ENCODE peak calls at places on chromosome 6, in four cellular contexts. L is ureter; G is HEK293T; W is naive thymus-derived CD4-positive, alpha-beta T cell. K is an unnamed sample.

GRCh38 chr6:16321826-16322225 is 83.4 kb downstream of the GMPR start:
- DNase-seq in L (no peak), G (no peak), W (no peak), K (no peak)

GRCh38 chr6:80366721-80367120 is 260.2 kb downstream of the BCKDHB start:
- DNase-seq in L (no peak), G (no peak), W (no peak), K (no peak)

GRCh38 chr6:42891199-42891722 is 11.8 kb downstream of the RPL7L1 start:
- DNase-seq in L (no peak), G (no peak), W (no peak), K (no peak)

GRCh38 chr6:144285548-144285797 is 338 bp downstream of the UTRN start:
- DNase-seq in L (no peak), G (no peak), W (peak), K (no peak)

GRCh38 chr6:139161169-139161568 is 26.3 kb downstream of the HECA start:
- DNase-seq in L (no peak), G (no peak), W (peak), K (no peak)

GRCh38 chr6:94215614-94216013 is 796.3 kb upstream of the EPHA7 start:
- DNase-seq in L (no peak), G (no peak), W (no peak), K (peak)

GRCh38 chr6:6925391-6926164 is 182.2 kb upstream of the RREB1 start:
- DNase-seq in L (no peak), G (no peak), W (no peak), K (peak)

GRCh38 chr6:118174071-118174470 is 267.0 kb downstream of the SLC35F1 start:
- DNase-seq in L (no peak), G (no peak), W (no peak), K (no peak)

GRCh38 chr6:80196914-80197313 is 90.4 kb downstream of the BCKDHB start:
- DNase-seq in L (no peak), G (no peak), W (no peak), K (no peak)

GRCh38 chr6:57064809-57065208 is 18.3 kb downstream of the KIAA1586 start:
- DNase-seq in L (no peak), G (no peak), W (no peak), K (no peak)

GRCh38 chr6:16539086-16539931 is 222.0 kb downstream of the ATXN1 start:
- DNase-seq in L (no peak), G (no peak), W (no peak), K (no peak)

GRCh38 chr6:36493859-36494258 is 51.1 kb downstream of the KCTD20 start:
- DNase-seq in L (no peak), G (no peak), W (no peak), K (no peak)

GRCh38 chr6:148514091-148514850 is 171.6 kb downstream of the SASH1 start:
- DNase-seq in L (no peak), G (no peak), W (no peak), K (no peak)

GRCh38 chr6:37501632-37502466 is 2.2 kb upstream of the CCDC167 start:
- DNase-seq in L (no peak), G (no peak), W (peak), K (no peak)

GRCh38 chr6:161554883-161555282 is 281.0 kb upstream of the AGPAT4 start:
- DNase-seq in L (no peak), G (no peak), W (no peak), K (no peak)

GRCh38 chr6:34281702-34282334 is 33.0 kb upstream of the SMIM29 start:
- DNase-seq in L (no peak), G (no peak), W (no peak), K (no peak)

GRCh38 chr6:53306819-53307347 is 41.9 kb downstream of the ELOVL5 start:
- DNase-seq in L (no peak), G (no peak), W (no peak), K (no peak)

GRCh38 chr6:3162067-3162497 is 4.7 kb upstream of the TUBB2A start:
- DNase-seq in L (no peak), G (no peak), W (no peak), K (no peak)

GRCh38 chr6:11865926-11866325 is 87.3 kb upstream of the ADTRP start:
- DNase-seq in L (no peak), G (no peak), W (no peak), K (no peak)

GRCh38 chr6:30556714-30556963 is 350 bp upstream of the GNL1 start:
- DNase-seq in L (peak), G (no peak), W (peak), K (peak)

GRCh38 chr6:107079429-107079828 is 35.9 kb downstream of the BEND3 start:
- DNase-seq in L (no peak), G (peak), W (no peak), K (no peak)

GRCh38 chr6:41581381-41581991 is 35.3 kb downstream of the FOXP4 start:
- DNase-seq in L (no peak), G (no peak), W (no peak), K (peak)

GRCh38 chr6:44096615-44097014 is 30.6 kb downstream of the MRPL14 start:
- DNase-seq in L (peak), G (peak), W (peak), K (peak)

GRCh38 chr6:148999921-149000589 is 253.2 kb downstream of the UST start:
- DNase-seq in L (peak), G (no peak), W (no peak), K (no peak)

GRCh38 chr6:168156742-168157265 is 77.8 kb upstream of the FRMD1 start:
- DNase-seq in L (no peak), G (no peak), W (no peak), K (no peak)

GRCh38 chr6:136889271-136890193 is 32.6 kb upstream of the SLC35D3 start:
- DNase-seq in L (no peak), G (no peak), W (no peak), K (no peak)

GRCh38 chr6:15370730-15371129 is 124.9 kb downstream of the JARID2 start:
- DNase-seq in L (no peak), G (no peak), W (no peak), K (no peak)

GRCh38 chr6:110814488-110815259 is 595 bp downstream of the CDK19 start:
- DNase-seq in L (peak), G (peak), W (peak), K (peak)

GRCh38 chr6:169654590-169655391 is 47.0 kb downstream of the WDR27 start:
- DNase-seq in L (peak), G (no peak), W (peak), K (peak)

GRCh38 chr6:125107896-125108295 is 45.7 kb upstream of the TPD52L1 start:
- DNase-seq in L (no peak), G (no peak), W (no peak), K (no peak)

GRCh38 chr6:167424700-167425099 is 99.8 kb downstream of the TTLL2 start:
- DNase-seq in L (no peak), G (no peak), W (no peak), K (no peak)

GRCh38 chr6:74280130-74280692 is 584.2 kb downstream of the CD109 start:
- DNase-seq in L (no peak), G (no peak), W (no peak), K (no peak)

GRCh38 chr6:45714795-45715507 is 300.7 kb downstream of the CLIC5 start:
- DNase-seq in L (peak), G (peak), W (peak), K (peak)

GRCh38 chr6:134512946-134513345 is 195.0 kb upstream of the SGK1 start:
- DNase-seq in L (no peak), G (no peak), W (no peak), K (no peak)

GRCh38 chr6:4603291-4603690 is 172.9 kb upstream of the CDYL start:
- DNase-seq in L (no peak), G (no peak), W (no peak), K (no peak)

GRCh38 chr6:131063028-131063763 is at the start of gene EPB41L2:
- DNase-seq in L (peak), G (peak), W (peak), K (peak)

GRCh38 chr6:132858750-132859149 is 44.4 kb downstream of the RPS12 start:
- DNase-seq in L (no peak), G (no peak), W (no peak), K (no peak)